ENCODE peak calls at places on chromosomes 2 and 18, in five cellular contexts. S is HL-60, Z is Panc1, R is H9, I is pancreas. N is an unnamed sample.
A peak's percentile ranks its signal among the peaks of the same experiment; 100 is the strongest.

GRCh38 chr2:177783835-177784448 is 288.6 kb downstream of the PDE11A start:
- DNase-seq in Z (no peak), I (no peak), S (peak; percentile 72), R (no peak), N (no peak)

GRCh38 chr2:169027240-169027639 is 3.9 kb downstream of the ABCB11 start:
- DNase-seq in I (no peak), R (no peak), Z (no peak), S (no peak), N (no peak)

GRCh38 chr18:45621068-45621511 is 5.8 kb downstream of the SLC14A2 start:
- DNase-seq in S (peak; percentile 68), I (no peak), R (peak; percentile 52), Z (peak; percentile 58), N (no peak)

GRCh38 chr2:205646680-205647079 is 35.6 kb upstream of the NRP2 start:
- DNase-seq in R (no peak), I (no peak), Z (no peak), S (no peak), N (no peak)

GRCh38 chr18:28960146-28960545 is 783.2 kb upstream of the CDH2 start:
- DNase-seq in Z (no peak), S (no peak), I (no peak), R (no peak), N (no peak)

GRCh38 chr2:56523815-56524214 is 340.0 kb downstream of the CCDC85A start:
- DNase-seq in I (no peak), Z (no peak), S (no peak), R (no peak), N (no peak)

GRCh38 chr2:30235859-30236535 is 4.7 kb downstream of the LBH start:
- DNase-seq in R (peak; percentile 12), Z (no peak), S (no peak), I (no peak), N (no peak)

GRCh38 chr2:188478724-188479123 is 187.1 kb downstream of the GULP1 start:
- DNase-seq in S (no peak), Z (no peak), I (no peak), R (no peak), N (no peak)

GRCh38 chr2:226580403-226580802 is 219.2 kb downstream of the IRS1 start:
- DNase-seq in R (no peak), I (no peak), Z (no peak), S (no peak), N (no peak)

GRCh38 chr2:219125886-219126270 is 34.7 kb downstream of the NHEJ1 start:
- DNase-seq in S (no peak), R (no peak), I (no peak), Z (no peak), N (no peak)

GRCh38 chr2:178920916-178921513 is 113.8 kb upstream of the TTN start:
- DNase-seq in S (no peak), R (no peak), I (no peak), Z (no peak), N (no peak)

GRCh38 chr18:10340821-10341220 is 113.6 kb upstream of the APCDD1 start:
- DNase-seq in R (no peak), Z (no peak), I (no peak), S (no peak), N (no peak)

GRCh38 chr18:67425724-67426123 is 90.8 kb downstream of the DSEL start:
- DNase-seq in Z (peak; percentile 58), I (no peak), R (no peak), S (no peak), N (peak; percentile 74)

GRCh38 chr2:101474752-101475384 is at the start of gene RFX8:
- DNase-seq in S (peak; percentile 94), Z (no peak), R (no peak), I (no peak), N (peak; percentile 74)

GRCh38 chr2:109434351-109434750 is 179.4 kb downstream of the SEPTIN10 start:
- DNase-seq in R (no peak), I (no peak), Z (no peak), S (no peak), N (no peak)

GRCh38 chr2:106638043-106638442 is 150.9 kb downstream of the CD8B2 start:
- DNase-seq in R (no peak), Z (no peak), S (no peak), I (no peak), N (no peak)

DNA sequence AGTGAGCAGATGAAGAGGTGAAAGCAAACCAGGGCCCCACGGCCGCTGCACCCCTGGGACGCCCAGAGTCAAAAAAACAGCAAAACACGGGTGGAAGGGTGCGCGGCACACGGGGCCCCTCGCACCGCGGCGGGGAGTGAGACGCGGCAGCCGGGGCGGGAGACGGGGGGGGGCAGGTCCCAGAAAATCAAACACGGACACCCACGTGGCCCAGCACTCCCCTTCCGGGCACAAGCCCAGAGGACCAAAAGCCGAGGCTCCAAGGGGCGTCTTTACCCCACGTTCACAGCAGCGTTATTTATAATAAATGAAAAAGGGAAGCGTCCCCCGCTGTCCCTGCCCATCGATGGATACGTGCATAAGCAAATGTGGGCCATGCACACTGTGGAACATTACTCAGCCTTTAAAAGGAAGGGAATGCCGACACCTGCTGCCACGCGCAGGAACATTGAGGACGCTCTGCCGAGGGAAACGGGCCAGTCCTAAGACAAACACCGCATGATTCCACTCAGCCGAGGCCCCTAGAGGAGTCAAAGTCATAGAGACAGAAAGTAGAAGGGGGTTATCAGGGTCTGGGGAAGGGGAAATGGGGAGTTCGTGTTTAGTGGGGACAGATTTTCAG is 677 bp upstream of the COPS9 start:
- DNase-seq in I (peak; percentile 17), Z (no peak), S (no peak), R (peak; percentile 22), N (no peak)
- H3K27ac ChIP-seq in I (peak overlapping the region; percentile 16), Z (peak overlapping the region; percentile 85), S (peak overlapping the region; percentile 62), R (no peak overlapping the region), N (no peak overlapping the region)

GRCh38 chr2:191917967-191918651 is 71.2 kb upstream of the CAVIN2 start:
- DNase-seq in I (no peak), S (no peak), Z (no peak), R (no peak), N (no peak)

GRCh38 chr2:191913796-191914195 is 66.9 kb upstream of the CAVIN2 start:
- DNase-seq in R (no peak), S (no peak), Z (no peak), I (no peak), N (no peak)

GRCh38 chr2:191917430-191917881 is 70.6 kb upstream of the CAVIN2 start:
- DNase-seq in R (no peak), S (no peak), I (no peak), Z (no peak), N (no peak)

GRCh38 chr2:191916826-191917225 is 69.9 kb upstream of the CAVIN2 start:
- DNase-seq in I (no peak), Z (no peak), S (no peak), R (no peak), N (no peak)

GRCh38 chr2:191915750-191916149 is 68.9 kb upstream of the CAVIN2 start:
- DNase-seq in I (no peak), R (no peak), S (no peak), Z (no peak), N (no peak)
- H3K27ac ChIP-seq in I (no peak overlapping the region), R (no peak overlapping the region), S (no peak overlapping the region), Z (no peak overlapping the region), N (no peak overlapping the region)

GRCh38 chr2:53077413-53077812 is 690.2 kb upstream of the CHAC2 start:
- DNase-seq in I (no peak), R (no peak), Z (no peak), S (no peak), N (no peak)
- H3K27ac ChIP-seq in I (no peak overlapping the region), R (no peak overlapping the region), Z (no peak overlapping the region), S (no peak overlapping the region), N (no peak overlapping the region)

DNA sequence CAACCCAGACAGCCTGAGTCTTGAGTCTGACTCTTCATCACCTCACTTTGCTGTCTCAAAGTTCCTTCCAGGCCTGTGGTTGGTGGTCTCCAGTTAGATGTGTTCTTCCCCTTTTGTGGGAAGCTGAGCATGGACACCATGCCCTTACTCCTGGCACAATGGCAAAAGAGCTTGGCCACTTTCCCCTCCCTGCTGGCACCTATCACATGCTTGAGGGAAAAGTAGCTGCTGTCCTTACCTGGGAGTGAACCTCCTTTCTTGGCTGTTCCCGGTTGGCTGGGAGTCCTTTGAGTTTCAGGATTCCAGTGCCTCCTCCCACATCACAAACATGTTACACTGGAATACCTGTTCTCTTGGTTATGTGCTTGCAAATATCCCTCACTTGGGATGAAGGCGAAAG is 97.8 kb downstream of the GATA6 start:
- DNase-seq in R (no peak), Z (no peak), I (no peak), S (no peak), N (no peak)
- H3K27ac ChIP-seq in R (no peak overlapping the region), Z (no peak overlapping the region), I (no peak overlapping the region), S (no peak overlapping the region), N (no peak overlapping the region)